ENCODE peak calls at places on chromosomes 7 and 10, in six cellular contexts. One of them, this sample, is unnamed. For H3K4me1, the result is how much of the 10 kb centered on the place peaks cover.

GRCh38 chr7:151682831-151683614 is 163.3 kb upstream of the RHEB start:
- DNase-seq in heart right ventricle: no peak
- DNase-seq in mucosa of descending colon: no peak
- DNase-seq in SK-N-SH: no peak
- DNase-seq in HCT116: no peak
- DNase-seq in breast epithelium: no peak
- DNase-seq in this sample: no peak

GRCh38 chr10:20767028-20767427 is 130.1 kb downstream of the NEBL start:
- DNase-seq in heart right ventricle: no peak
- DNase-seq in mucosa of descending colon: no peak
- DNase-seq in SK-N-SH: no peak
- DNase-seq in HCT116: no peak
- DNase-seq in breast epithelium: no peak
- DNase-seq in this sample: peak

GRCh38 chr7:118184392-118184899 is 482 bp downstream of the LSM8 start:
- DNase-seq in heart right ventricle: no peak
- DNase-seq in mucosa of descending colon: no peak
- DNase-seq in SK-N-SH: peak
- DNase-seq in HCT116: no peak
- DNase-seq in breast epithelium: no peak
- DNase-seq in this sample: no peak

GRCh38 chr7:29449569-29450260 is 113.9 kb upstream of the PRR15 start:
- DNase-seq in heart right ventricle: no peak
- DNase-seq in mucosa of descending colon: no peak
- DNase-seq in SK-N-SH: no peak
- DNase-seq in HCT116: no peak
- DNase-seq in breast epithelium: no peak
- DNase-seq in this sample: no peak

GRCh38 chr7:119219663-119220062 is 995.2 kb downstream of the ANKRD7 start:
- DNase-seq in heart right ventricle: no peak
- DNase-seq in mucosa of descending colon: no peak
- DNase-seq in SK-N-SH: no peak
- DNase-seq in HCT116: no peak
- DNase-seq in breast epithelium: no peak
- DNase-seq in this sample: no peak

GRCh38 chr7:33554046-33554445 is 351.3 kb upstream of the BMPER start:
- DNase-seq in heart right ventricle: no peak
- DNase-seq in mucosa of descending colon: no peak
- DNase-seq in SK-N-SH: no peak
- DNase-seq in HCT116: no peak
- DNase-seq in breast epithelium: no peak
- DNase-seq in this sample: no peak

GRCh38 chr7:51009716-51010496 is 227.2 kb upstream of the GRB10 start:
- DNase-seq in heart right ventricle: peak
- DNase-seq in mucosa of descending colon: no peak
- DNase-seq in SK-N-SH: no peak
- DNase-seq in HCT116: no peak
- DNase-seq in breast epithelium: no peak
- DNase-seq in this sample: no peak

GRCh38 chr7:88218836-88219605 is 817 bp downstream of the SRI start:
- DNase-seq in heart right ventricle: peak
- DNase-seq in mucosa of descending colon: peak
- DNase-seq in SK-N-SH: peak
- DNase-seq in HCT116: no peak
- DNase-seq in breast epithelium: peak
- DNase-seq in this sample: peak

GRCh38 chr7:154794147-154794780 is 208.7 kb downstream of the PAXIP1 start:
- DNase-seq in heart right ventricle: no peak
- DNase-seq in mucosa of descending colon: peak
- DNase-seq in SK-N-SH: no peak
- DNase-seq in HCT116: no peak
- DNase-seq in breast epithelium: no peak
- DNase-seq in this sample: no peak

GRCh38 chr7:70775570-70776156 is 356.3 kb upstream of the GALNT17 start:
- DNase-seq in heart right ventricle: no peak
- DNase-seq in mucosa of descending colon: no peak
- DNase-seq in SK-N-SH: no peak
- DNase-seq in HCT116: no peak
- DNase-seq in breast epithelium: no peak
- DNase-seq in this sample: no peak

GRCh38 chr7:152723364-152723763 is 36.2 kb upstream of the ACTR3B start:
- DNase-seq in heart right ventricle: no peak
- DNase-seq in mucosa of descending colon: no peak
- DNase-seq in SK-N-SH: no peak
- DNase-seq in HCT116: no peak
- DNase-seq in breast epithelium: no peak
- DNase-seq in this sample: no peak

GRCh38 chr10:62047960-62048383 is 146.5 kb downstream of the ARID5B start:
- DNase-seq in heart right ventricle: no peak
- DNase-seq in mucosa of descending colon: peak
- DNase-seq in SK-N-SH: no peak
- DNase-seq in HCT116: no peak
- DNase-seq in breast epithelium: no peak
- DNase-seq in this sample: peak

GRCh38 chr10:69093933-69094332 is 6.0 kb downstream of the SRGN start:
- DNase-seq in heart right ventricle: no peak
- DNase-seq in mucosa of descending colon: no peak
- DNase-seq in SK-N-SH: no peak
- DNase-seq in HCT116: peak
- DNase-seq in breast epithelium: no peak
- DNase-seq in this sample: no peak
- TF ChIP-seq CTCF in heart right ventricle: no peak
- TF ChIP-seq CTCF in mucosa of descending colon: no peak
- TF ChIP-seq CTCF in SK-N-SH: peak
- TF ChIP-seq CTCF in HCT116: no peak
- TF ChIP-seq CTCF in breast epithelium: no peak
- TF ChIP-seq CTCF in this sample: no peak

DNA sequence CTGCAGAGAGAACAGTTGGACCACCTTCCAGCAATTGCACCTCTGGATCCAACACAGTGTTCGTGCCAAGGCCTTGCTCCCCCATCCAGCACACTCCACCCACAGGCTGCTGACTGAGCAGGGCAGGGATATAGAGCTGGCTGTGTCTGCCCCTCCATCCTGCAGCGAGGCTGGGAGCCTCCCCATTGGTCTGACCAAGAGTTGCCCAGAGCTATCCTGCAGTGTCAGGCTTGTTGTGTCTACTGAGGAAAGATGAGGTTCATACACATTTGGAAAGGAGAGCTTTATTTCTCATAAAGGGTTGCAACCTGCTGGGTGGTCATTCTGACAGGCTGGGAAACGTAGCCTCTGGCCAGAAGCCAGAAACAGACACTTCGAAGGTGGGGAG is 27.1 kb downstream of the PRF1 start:
- DNase-seq in heart right ventricle: no peak
- DNase-seq in mucosa of descending colon: no peak
- DNase-seq in SK-N-SH: no peak
- DNase-seq in HCT116: no peak
- DNase-seq in breast epithelium: no peak
- DNase-seq in this sample: no peak
- H3K4me1 ChIP-seq in heart right ventricle: under half
- H3K4me1 ChIP-seq in mucosa of descending colon: under half
- H3K4me1 ChIP-seq in SK-N-SH: under half
- H3K4me1 ChIP-seq in HCT116: half or more
- H3K4me1 ChIP-seq in breast epithelium: under half
- H3K4me1 ChIP-seq in this sample: under half

GRCh38 chr7:41711283-41712064 is 8.6 kb upstream of the INHBA start:
- DNase-seq in heart right ventricle: no peak
- DNase-seq in mucosa of descending colon: peak
- DNase-seq in SK-N-SH: peak
- DNase-seq in HCT116: no peak
- DNase-seq in breast epithelium: no peak
- DNase-seq in this sample: no peak
- TF ChIP-seq CTCF in heart right ventricle: peak
- TF ChIP-seq CTCF in mucosa of descending colon: no peak
- TF ChIP-seq CTCF in SK-N-SH: peak
- TF ChIP-seq CTCF in HCT116: peak
- TF ChIP-seq CTCF in breast epithelium: no peak
- TF ChIP-seq CTCF in this sample: no peak

GRCh38 chr10:14562615-14563214 is 212.0 kb downstream of the FAM107B start:
- DNase-seq in heart right ventricle: no peak
- DNase-seq in mucosa of descending colon: no peak
- DNase-seq in SK-N-SH: no peak
- DNase-seq in HCT116: no peak
- DNase-seq in breast epithelium: no peak
- DNase-seq in this sample: no peak
- H3K4me1 ChIP-seq in heart right ventricle: under half
- H3K4me1 ChIP-seq in mucosa of descending colon: under half
- H3K4me1 ChIP-seq in SK-N-SH: under half
- H3K4me1 ChIP-seq in HCT116: under half
- H3K4me1 ChIP-seq in breast epithelium: under half
- H3K4me1 ChIP-seq in this sample: under half

GRCh38 chr7:100000239-100000638 is 15.2 kb upstream of the ZKSCAN1 start:
- DNase-seq in heart right ventricle: no peak
- DNase-seq in mucosa of descending colon: no peak
- DNase-seq in SK-N-SH: no peak
- DNase-seq in HCT116: no peak
- DNase-seq in breast epithelium: no peak
- DNase-seq in this sample: no peak

GRCh38 chr7:99994819-99995218 is 19.0 kb upstream of the AZGP1 start:
- DNase-seq in heart right ventricle: no peak
- DNase-seq in mucosa of descending colon: no peak
- DNase-seq in SK-N-SH: no peak
- DNase-seq in HCT116: no peak
- DNase-seq in breast epithelium: no peak
- DNase-seq in this sample: no peak

GRCh38 chr7:99992330-99993037 is 16.7 kb upstream of the AZGP1 start:
- DNase-seq in heart right ventricle: no peak
- DNase-seq in mucosa of descending colon: no peak
- DNase-seq in SK-N-SH: no peak
- DNase-seq in HCT116: no peak
- DNase-seq in breast epithelium: no peak
- DNase-seq in this sample: no peak

GRCh38 chr7:99997545-99998137 is 17.8 kb upstream of the ZKSCAN1 start:
- DNase-seq in heart right ventricle: peak
- DNase-seq in mucosa of descending colon: peak
- DNase-seq in SK-N-SH: peak
- DNase-seq in HCT116: no peak
- DNase-seq in breast epithelium: peak
- DNase-seq in this sample: peak

DNA sequence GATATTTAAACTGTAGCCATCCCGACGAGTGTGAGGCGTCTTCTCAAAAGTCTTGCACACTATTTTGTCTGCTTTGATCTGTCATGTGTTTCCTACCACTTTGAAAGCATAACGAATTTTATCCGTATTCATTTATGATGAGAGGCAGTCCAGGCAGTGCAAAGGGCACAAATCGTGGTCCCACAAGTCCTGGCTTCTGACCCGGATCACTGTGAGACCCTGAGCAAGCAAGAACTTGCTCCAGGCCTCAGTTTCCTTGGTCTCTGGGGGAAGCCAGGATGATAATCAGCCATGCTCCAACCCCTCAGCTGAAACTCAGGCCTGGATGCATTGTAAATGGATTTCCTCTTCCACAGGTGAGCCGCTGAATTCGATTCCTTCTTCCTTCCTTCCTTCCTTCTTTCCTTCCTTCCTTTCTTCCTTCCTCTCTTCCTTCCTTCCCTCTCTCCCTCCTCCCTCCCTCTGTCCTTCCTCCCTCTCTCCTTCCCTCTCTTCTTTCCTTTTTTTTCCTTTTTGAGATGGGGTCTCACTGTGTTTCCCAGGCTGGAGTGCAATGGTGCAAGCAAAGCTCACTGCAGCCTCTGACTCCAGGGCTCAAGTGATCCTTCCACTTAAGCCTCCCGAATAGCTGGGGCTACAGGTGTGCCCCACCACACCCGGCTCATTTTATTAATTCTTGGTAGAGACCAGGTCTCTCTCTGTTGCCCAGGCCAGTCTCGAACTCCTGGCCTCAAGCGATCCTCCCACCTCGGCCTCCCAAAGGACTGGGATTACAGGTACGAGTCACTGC is 18.4 kb upstream of the ZKSCAN1 start:
- DNase-seq in heart right ventricle: no peak
- DNase-seq in mucosa of descending colon: no peak
- DNase-seq in SK-N-SH: no peak
- DNase-seq in HCT116: no peak
- DNase-seq in breast epithelium: no peak
- DNase-seq in this sample: no peak
- TF ChIP-seq CTCF in heart right ventricle: no peak
- TF ChIP-seq CTCF in mucosa of descending colon: no peak
- TF ChIP-seq CTCF in SK-N-SH: no peak
- TF ChIP-seq CTCF in HCT116: no peak
- TF ChIP-seq CTCF in breast epithelium: no peak
- TF ChIP-seq CTCF in this sample: no peak

GRCh38 chr10:110865184-110865803 is 6.4 kb upstream of the PDCD4 start:
- DNase-seq in heart right ventricle: no peak
- DNase-seq in mucosa of descending colon: peak
- DNase-seq in SK-N-SH: no peak
- DNase-seq in HCT116: no peak
- DNase-seq in breast epithelium: no peak
- DNase-seq in this sample: no peak

GRCh38 chr10:110865804-110866482 is 5.8 kb upstream of the PDCD4 start:
- DNase-seq in heart right ventricle: no peak
- DNase-seq in mucosa of descending colon: no peak
- DNase-seq in SK-N-SH: no peak
- DNase-seq in HCT116: no peak
- DNase-seq in breast epithelium: no peak
- DNase-seq in this sample: no peak

GRCh38 chr10:110868981-110869380 is 2.7 kb upstream of the PDCD4 start:
- DNase-seq in heart right ventricle: no peak
- DNase-seq in mucosa of descending colon: peak
- DNase-seq in SK-N-SH: no peak
- DNase-seq in HCT116: no peak
- DNase-seq in breast epithelium: no peak
- DNase-seq in this sample: no peak

GRCh38 chr10:110870823-110871235 is 899 bp upstream of the PDCD4 start:
- DNase-seq in heart right ventricle: peak
- DNase-seq in mucosa of descending colon: no peak
- DNase-seq in SK-N-SH: peak
- DNase-seq in HCT116: no peak
- DNase-seq in breast epithelium: no peak
- DNase-seq in this sample: peak

DNA sequence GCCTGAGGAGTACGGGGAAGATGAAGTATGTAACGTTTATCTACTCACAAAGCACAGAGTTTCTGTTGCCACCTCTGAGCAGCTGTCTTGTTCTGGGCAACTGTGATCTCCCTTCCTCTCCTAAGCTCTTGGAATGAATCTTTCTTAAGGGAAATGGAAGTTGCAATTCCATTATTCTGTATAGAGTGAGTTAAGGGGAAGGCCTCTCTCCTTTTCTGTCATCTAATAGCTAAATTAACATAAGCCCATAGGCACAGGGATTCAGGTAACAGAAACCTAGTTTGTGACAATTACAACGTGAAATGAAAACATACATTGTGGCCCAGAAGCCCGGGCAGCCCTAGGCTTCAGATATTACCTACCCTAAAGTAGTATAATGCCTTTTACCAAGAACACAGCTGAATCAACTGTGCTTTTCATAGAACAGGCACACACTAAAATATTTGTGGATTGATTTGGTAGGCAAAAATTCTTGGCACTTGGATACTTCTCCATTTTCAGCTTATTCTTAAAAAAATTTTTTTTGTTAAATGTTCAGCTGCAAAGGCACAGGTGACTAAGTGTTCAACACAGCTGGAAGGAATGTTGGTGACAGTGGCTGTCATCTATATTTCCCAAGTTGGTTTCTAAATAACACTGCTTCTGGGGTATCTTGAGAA is 3.8 kb upstream of the PDCD4 start:
- DNase-seq in heart right ventricle: no peak
- DNase-seq in mucosa of descending colon: no peak
- DNase-seq in SK-N-SH: no peak
- DNase-seq in HCT116: no peak
- DNase-seq in breast epithelium: no peak
- DNase-seq in this sample: no peak
- H3K4me1 ChIP-seq in heart right ventricle: under half
- H3K4me1 ChIP-seq in mucosa of descending colon: under half
- H3K4me1 ChIP-seq in SK-N-SH: under half
- H3K4me1 ChIP-seq in HCT116: under half
- H3K4me1 ChIP-seq in breast epithelium: under half
- H3K4me1 ChIP-seq in this sample: half or more

GRCh38 chr7:156778668-156779067 is 114.3 kb downstream of the LMBR1 start:
- DNase-seq in heart right ventricle: no peak
- DNase-seq in mucosa of descending colon: no peak
- DNase-seq in SK-N-SH: peak
- DNase-seq in HCT116: no peak
- DNase-seq in breast epithelium: no peak
- DNase-seq in this sample: no peak
- TF ChIP-seq CTCF in heart right ventricle: no peak
- TF ChIP-seq CTCF in mucosa of descending colon: no peak
- TF ChIP-seq CTCF in SK-N-SH: no peak
- TF ChIP-seq CTCF in HCT116: no peak
- TF ChIP-seq CTCF in breast epithelium: no peak
- TF ChIP-seq CTCF in this sample: no peak